ENCODE peak calls at places on chromosomes 11 and 22, in five cellular contexts. D is H1, N is globus pallidus, F is AG09309, Q is left colon. O is an unnamed sample.

GRCh38 chr11:85029964-85030363 is 597.2 kb downstream of the DLG2 start:
- DNase-seq in Q (no peak), F (no peak), D (no peak), N (no peak), O (no peak)

GRCh38 chr11:112932593-112932992 is 28.6 kb upstream of the NCAM1 start:
- DNase-seq in N (no peak), Q (no peak), D (no peak), F (no peak), O (no peak)

GRCh38 chr11:12556788-12557384 is 117.3 kb upstream of the TEAD1 start:
- DNase-seq in D (peak), N (peak), F (peak), Q (peak), O (peak)

GRCh38 chr22:37492428-37493344 is 6.5 kb upstream of the MFNG start:
- DNase-seq in F (peak), N (no peak), D (peak), Q (no peak), O (peak)

GRCh38 chr11:19592842-19593241 is 119.8 kb upstream of the NAV2 start:
- DNase-seq in F (no peak), Q (no peak), N (no peak), D (no peak), O (no peak)

GRCh38 chr22:26642465-26643367 is 14.7 kb upstream of the MIAT start:
- DNase-seq in D (peak), F (no peak), Q (no peak), N (no peak), O (no peak)

GRCh38 chr11:279966-280761 is 2.0 kb downstream of the NLRP6 start:
- DNase-seq in Q (no peak), F (no peak), D (peak), N (no peak), O (no peak)

GRCh38 chr22:36369922-36370781 is 17.6 kb downstream of the MYH9 start:
- DNase-seq in Q (peak), N (no peak), D (no peak), F (no peak), O (no peak)

GRCh38 chr22:22099833-22100812 is 117.5 kb upstream of the TOP3B start:
- DNase-seq in F (no peak), D (no peak), Q (no peak), N (no peak), O (no peak)

GRCh38 chr11:73961321-73961720 is 10.5 kb downstream of the DNAJB13 start:
- DNase-seq in D (no peak), Q (no peak), N (no peak), F (no peak), O (peak)

GRCh38 chr11:125079151-125079877 is 16.2 kb downstream of the SLC37A2 start:
- DNase-seq in N (no peak), Q (no peak), D (no peak), F (no peak), O (peak)

GRCh38 chr11:71235719-71236118 is 16.7 kb downstream of the SHANK2 start:
- DNase-seq in N (no peak), F (no peak), Q (no peak), D (no peak), O (no peak)

GRCh38 chr11:74153224-74153623 is 17.6 kb downstream of the C2CD3 start:
- DNase-seq in Q (no peak), F (no peak), D (no peak), N (no peak), O (no peak)

GRCh38 chr22:45772726-45773125 is 101.1 kb downstream of the ATXN10 start:
- DNase-seq in Q (no peak), D (no peak), F (no peak), N (no peak), O (no peak)

GRCh38 chr11:125886997-125887372 is 483 bp upstream of the HYLS1 start:
- DNase-seq in F (no peak), Q (peak), N (peak), D (no peak), O (peak)

GRCh38 chr22:38222797-38223119 is 21.0 kb downstream of the MAFF start:
- DNase-seq in F (no peak), N (no peak), Q (peak), D (no peak), O (no peak)

GRCh38 chr11:16089481-16089880 is 266.9 kb downstream of the SOX6 start:
- DNase-seq in D (no peak), N (no peak), F (no peak), Q (no peak), O (no peak)

GRCh38 chr11:18332302-18332701 is 9.9 kb downstream of the GTF2H1 start:
- DNase-seq in F (no peak), Q (no peak), N (no peak), D (no peak), O (no peak)

GRCh38 chr11:107275632-107276031 is 182.0 kb downstream of the CWF19L2 start:
- DNase-seq in D (no peak), F (no peak), Q (no peak), N (no peak), O (no peak)

GRCh38 chr11:95335989-95336388 is 105.0 kb upstream of the SESN3 start:
- DNase-seq in F (no peak), Q (no peak), D (no peak), N (no peak), O (no peak)